ENCODE peak calls at places on chromosomes 6 and 20, in four cellular contexts. K, F, T and D are unnamed samples.

GRCh38 chr6:169372616-169373015 is 119.0 kb upstream of the THBS2 start:
- DNase-seq in K (no peak), F (no peak), T (no peak), D (no peak)

GRCh38 chr6:88403486-88403885 is 237.3 kb upstream of the CNR1 start:
- DNase-seq in K (no peak), F (no peak), T (no peak), D (no peak)

GRCh38 chr6:1641391-1641790 is 31.7 kb downstream of the FOXC1 start:
- DNase-seq in K (no peak), F (peak; percentile 66), T (no peak), D (no peak)

GRCh38 chr6:89351632-89352328 is 742 bp downstream of the UBE2J1 start:
- DNase-seq in K (no peak), F (no peak), T (no peak), D (no peak)

GRCh38 chr6:153790048-153790447 is 249.0 kb upstream of the OPRM1 start:
- DNase-seq in K (no peak), F (no peak), T (no peak), D (no peak)

GRCh38 chr20:32479012-32479411 is 106.1 kb downstream of the NOL4L start:
- DNase-seq in K (no peak), F (no peak), T (no peak), D (no peak)

GRCh38 chr6:4449409-4449808 is 314.0 kb upstream of the ECI2 start:
- DNase-seq in K (no peak), F (no peak), T (peak; percentile 26), D (no peak)

GRCh38 chr6:166542580-166542912 is 43.9 kb downstream of the RAMACL start:
- DNase-seq in K (no peak), F (no peak), T (no peak), D (no peak)

GRCh38 chr6:26532699-26533523 is 5.3 kb upstream of the HMGN4 start:
- DNase-seq in K (peak; percentile 90), F (peak; percentile 85), T (peak; percentile 99), D (peak; percentile 54)

GRCh38 chr6:7529141-7529540 is 12.3 kb upstream of the DSP start:
- DNase-seq in K (no peak), F (no peak), T (peak; percentile 14), D (no peak)

GRCh38 chr6:168925671-168926070 is 328.0 kb downstream of the THBS2 start:
- DNase-seq in K (no peak), F (no peak), T (no peak), D (no peak)

GRCh38 chr6:2038096-2038495 is 207.3 kb downstream of the GMDS start:
- DNase-seq in K (peak; percentile 33), F (no peak), T (no peak), D (peak; percentile 6)

GRCh38 chr6:43838276-43839036 is 68.4 kb downstream of the VEGFA start:
- DNase-seq in K (no peak), F (peak; percentile 75), T (no peak), D (no peak)

GRCh38 chr20:14098261-14098660 is 102.9 kb downstream of the MACROD2 start:
- DNase-seq in K (no peak), F (no peak), T (no peak), D (no peak)

GRCh38 chr6:50098306-50098705 is 48.6 kb upstream of the DEFB112 start:
- DNase-seq in K (no peak), F (no peak), T (no peak), D (no peak)

GRCh38 chr20:21710863-21711431 is 5.5 kb downstream of the PAX1 start:
- DNase-seq in K (no peak), F (no peak), T (no peak), D (no peak)

GRCh38 chr20:10488436-10489053 is 53.4 kb downstream of the SLX4IP start:
- DNase-seq in K (no peak), F (no peak), T (no peak), D (no peak)

GRCh38 chr20:39042279-39043150 is 80.4 kb downstream of the DHX35 start:
- DNase-seq in K (no peak), F (no peak), T (no peak), D (no peak)

GRCh38 chr6:31129130-31129529 is 8.9 kb upstream of the CDSN start:
- DNase-seq in K (no peak), F (no peak), T (no peak), D (no peak)

GRCh38 chr6:12909828-12910227 is 193.3 kb downstream of the PHACTR1 start:
- DNase-seq in K (no peak), F (no peak), T (no peak), D (no peak)

GRCh38 chr20:59668926-59669325 is 64.6 kb downstream of the PHACTR3 start:
- DNase-seq in K (no peak), F (no peak), T (peak; percentile 37), D (no peak)
- H3K9me3 ChIP-seq in K (no peaks in the 10 kb centered on the region), F (no peaks in the 10 kb centered on the region), T (no peaks in the 10 kb centered on the region), D (no peaks in the 10 kb centered on the region)

GRCh38 chr20:56072165-56072564 is 66.8 kb upstream of the CBLN4 start:
- DNase-seq in K (no peak), F (no peak), T (no peak), D (no peak)
- H3K9me3 ChIP-seq in K (no peaks in the 10 kb centered on the region), F (peaks cover 5% of the 10 kb centered on the region), T (no peaks in the 10 kb centered on the region), D (no peaks in the 10 kb centered on the region)

GRCh38 chr6:28330033-28330432 is 5.9 kb downstream of the ZSCAN31 start:
- DNase-seq in K (no peak), F (no peak), T (no peak), D (no peak)
- H3K9me3 ChIP-seq in K (peaks cover 19% of the 10 kb centered on the region), F (peaks cover 40% of the 10 kb centered on the region), T (peaks cover 3% of the 10 kb centered on the region), D (peaks cover 6% of the 10 kb centered on the region)

GRCh38 chr6:109261815-109262214 is 120.5 kb downstream of the CD164 start:
- DNase-seq in K (no peak), F (no peak), T (peak; percentile 34), D (no peak)

GRCh38 chr6:109265530-109265929 is 116.7 kb downstream of the CD164 start:
- DNase-seq in K (no peak), F (no peak), T (peak; percentile 42), D (no peak)

GRCh38 chr6:109260126-109260525 is 122.1 kb downstream of the CD164 start:
- DNase-seq in K (no peak), F (no peak), T (no peak), D (no peak)

GRCh38 chr6:109260701-109261100 is 121.6 kb downstream of the CD164 start:
- DNase-seq in K (no peak), F (no peak), T (peak; percentile 66), D (no peak)

DNA sequence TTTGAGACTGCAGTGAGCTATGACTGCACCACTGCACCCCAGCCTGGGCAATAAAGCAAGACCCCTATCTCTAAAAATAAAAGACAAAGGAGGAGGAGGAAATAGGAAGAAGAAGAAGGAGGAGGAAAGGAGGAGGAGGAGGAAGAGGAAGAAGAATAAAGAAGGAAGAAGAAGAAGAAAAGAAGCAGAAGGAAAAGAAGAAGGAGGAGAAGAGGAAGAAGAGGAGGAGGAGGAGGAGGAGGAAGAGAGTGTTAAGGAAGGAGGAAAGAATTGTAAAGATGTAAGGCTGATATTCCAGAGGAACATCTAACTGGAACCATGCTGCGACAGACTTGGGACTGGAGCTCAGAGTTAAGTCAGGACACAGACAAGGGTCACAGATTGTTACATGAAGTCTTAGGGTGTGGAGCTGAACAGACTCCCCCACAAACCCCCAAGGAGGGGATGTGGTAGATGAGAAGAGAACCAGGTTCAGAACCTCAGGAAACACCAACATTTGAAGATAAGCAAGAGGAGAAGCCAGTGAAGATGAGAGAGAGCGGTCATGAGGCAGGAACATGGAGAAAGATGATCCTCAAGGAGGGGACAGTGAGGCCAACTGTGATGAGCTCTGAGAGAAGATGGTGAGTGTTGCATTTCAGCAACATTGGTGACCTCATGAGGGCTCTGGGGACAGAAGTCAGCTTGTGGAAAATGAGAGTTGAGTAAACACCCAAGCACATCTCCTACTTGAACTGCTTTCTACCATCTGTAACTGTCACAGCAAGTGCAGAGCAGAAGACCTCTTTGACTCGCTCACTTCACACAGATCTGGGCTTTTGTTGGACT is 118.2 kb downstream of the CD164 start:
- DNase-seq in K (no peak), F (no peak), T (peak; percentile 75), D (no peak)
- H3K9me3 ChIP-seq in K (no peaks in the 10 kb centered on the region), F (peaks cover 13% of the 10 kb centered on the region), T (no peaks in the 10 kb centered on the region), D (no peaks in the 10 kb centered on the region)

GRCh38 chr6:36809933-36810844 is 29.1 kb downstream of the CPNE5 start:
- DNase-seq in K (no peak), F (no peak), T (no peak), D (no peak)

GRCh38 chr6:36807143-36807542 is 32.1 kb downstream of the CPNE5 start:
- DNase-seq in K (no peak), F (no peak), T (no peak), D (no peak)

GRCh38 chr6:36808634-36809033 is 30.6 kb downstream of the CPNE5 start:
- DNase-seq in K (no peak), F (no peak), T (no peak), D (no peak)

GRCh38 chr6:36807750-36808149 is 31.5 kb downstream of the CPNE5 start:
- DNase-seq in K (no peak), F (no peak), T (no peak), D (no peak)

GRCh38 chr6:36809156-36809555 is 30.1 kb downstream of the CPNE5 start:
- DNase-seq in K (no peak), F (no peak), T (no peak), D (no peak)
- H3K9me3 ChIP-seq in K (no peaks in the 10 kb centered on the region), F (no peaks in the 10 kb centered on the region), T (no peaks in the 10 kb centered on the region), D (no peaks in the 10 kb centered on the region)